ENCODE peak calls at places on chromosomes 12 and 14, in eight cellular contexts. L, Y, G, H, O, B, N and A are unnamed samples. For H3K27me3, the result is how much of the 10 kb centered on the place peaks cover.

GRCh38 chr12:52053570-52054209 is 2.4 kb downstream of the NR4A1 start:
- DNase-seq in L (no peak), Y (no peak), G (no peak), H (no peak), O (no peak), B (no peak), N (no peak), A (no peak)

GRCh38 chr12:26252946-26253345 is 57.6 kb downstream of the SSPN start:
- DNase-seq in L (no peak), Y (no peak), G (no peak), H (no peak), O (no peak), B (no peak), N (no peak), A (no peak)

GRCh38 chr12:117235261-117235660 is 45.0 kb upstream of the FBXO21 start:
- DNase-seq in L (no peak), Y (no peak), G (no peak), H (no peak), O (no peak), B (no peak), N (no peak), A (no peak)

GRCh38 chr14:34692898-34693227 is 21.5 kb downstream of the CFL2 start:
- DNase-seq in L (no peak), Y (no peak), G (no peak), H (no peak), O (no peak), B (no peak), N (no peak), A (no peak)

GRCh38 chr12:8692573-8692972 is 5.2 kb upstream of the RIMKLB start:
- DNase-seq in L (no peak), Y (no peak), G (no peak), H (no peak), O (peak), B (no peak), N (no peak), A (no peak)

GRCh38 chr12:24661657-24662096 is 287.2 kb downstream of the BCAT1 start:
- DNase-seq in L (no peak), Y (peak), G (peak), H (no peak), O (peak), B (peak), N (no peak), A (peak)

GRCh38 chr12:116026346-116026745 is 251.1 kb downstream of the MED13L start:
- DNase-seq in L (no peak), Y (no peak), G (no peak), H (no peak), O (no peak), B (no peak), N (no peak), A (no peak)

GRCh38 chr12:7916936-7917335 is 19.1 kb downstream of the SLC2A3 start:
- DNase-seq in L (no peak), Y (no peak), G (no peak), H (no peak), O (no peak), B (no peak), N (no peak), A (no peak)

GRCh38 chr12:58420496-58420895 is 479.1 kb downstream of the ATP23 start:
- DNase-seq in L (no peak), Y (no peak), G (no peak), H (no peak), O (no peak), B (no peak), N (no peak), A (no peak)

GRCh38 chr14:29077916-29078315 is 311.3 kb downstream of the FOXG1 start:
- DNase-seq in L (no peak), Y (no peak), G (no peak), H (no peak), O (no peak), B (no peak), N (no peak), A (no peak)

GRCh38 chr12:76636141-76636692 is 76.6 kb upstream of the OSBPL8 start:
- DNase-seq in L (no peak), Y (no peak), G (no peak), H (no peak), O (no peak), B (no peak), N (no peak), A (no peak)

GRCh38 chr12:95870897-95871296 is 12.1 kb downstream of the SNRPF start:
- DNase-seq in L (no peak), Y (no peak), G (no peak), H (no peak), O (no peak), B (no peak), N (no peak), A (no peak)

GRCh38 chr14:72615511-72616121 is 278.3 kb downstream of the DPF3 start:
- DNase-seq in L (no peak), Y (no peak), G (no peak), H (no peak), O (no peak), B (no peak), N (no peak), A (no peak)

GRCh38 chr12:115849262-115849943 is 428.1 kb downstream of the MED13L start:
- DNase-seq in L (no peak), Y (no peak), G (no peak), H (no peak), O (no peak), B (no peak), N (no peak), A (no peak)

GRCh38 chr14:22559041-22559440 is 30.0 kb downstream of the DAD1 start:
- DNase-seq in L (no peak), Y (no peak), G (no peak), H (no peak), O (no peak), B (no peak), N (no peak), A (no peak)

GRCh38 chr14:53537421-53538315 is 384.5 kb upstream of the DDHD1 start:
- DNase-seq in L (no peak), Y (no peak), G (no peak), H (no peak), O (no peak), B (peak), N (no peak), A (no peak)

DNA sequence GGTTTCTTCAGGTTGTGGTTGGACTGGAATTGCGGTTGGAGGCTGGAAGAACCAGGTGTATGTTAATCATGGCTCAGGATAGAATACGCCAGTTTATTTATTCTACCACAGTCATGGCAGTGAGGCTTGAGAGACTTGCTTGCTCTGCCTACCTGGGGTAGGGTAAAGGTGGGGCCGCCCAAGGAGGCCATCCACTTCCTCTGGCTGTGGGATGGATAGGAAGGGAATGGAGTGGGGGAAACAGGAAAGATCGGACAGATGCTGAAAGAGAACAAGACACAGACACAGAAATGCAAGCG is 8.1 kb downstream of the SHMT2 start:
- DNase-seq in L (no peak), Y (no peak), G (no peak), H (no peak), O (no peak), B (no peak), N (no peak), A (no peak)
- H3K27me3 ChIP-seq in L (under half), Y (under half), G (under half), H (under half), O (under half), B (under half), N (half or more), A (under half)

DNA sequence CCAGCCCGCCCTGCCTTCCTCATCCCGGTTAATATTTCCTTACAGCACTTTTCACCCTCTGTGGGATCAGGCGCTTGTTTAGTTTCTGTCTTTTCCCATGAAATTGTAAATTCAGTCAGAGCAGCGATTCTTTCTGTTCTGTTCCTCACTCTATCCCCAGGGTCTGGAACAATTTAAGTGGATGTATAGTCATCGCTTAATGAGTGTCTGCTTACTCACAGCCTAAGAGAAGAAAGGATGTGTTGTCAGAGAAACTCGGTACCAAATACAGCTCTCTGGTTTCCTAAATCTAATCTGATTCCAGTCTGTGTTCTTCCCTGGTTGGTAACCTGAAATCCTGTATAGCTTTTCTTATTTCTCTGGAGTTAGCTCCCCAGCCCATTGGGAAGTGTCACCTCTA is 44.9 kb downstream of the FOS start:
- DNase-seq in L (no peak), Y (no peak), G (no peak), H (no peak), O (no peak), B (no peak), N (no peak), A (no peak)
- H3K27ac ChIP-seq in L (no peak), Y (no peak), G (no peak), H (no peak), O (no peak), B (no peak), N (no peak), A (no peak)

GRCh38 chr12:120394483-120395367 is 25.8 kb upstream of the MSI1 start:
- DNase-seq in L (no peak), Y (no peak), G (no peak), H (no peak), O (no peak), B (no peak), N (no peak), A (no peak)

GRCh38 chr12:120388711-120389431 is 19.9 kb upstream of the MSI1 start:
- DNase-seq in L (no peak), Y (no peak), G (no peak), H (no peak), O (no peak), B (no peak), N (no peak), A (no peak)

GRCh38 chr12:120390540-120391120 is 21.7 kb upstream of the MSI1 start:
- DNase-seq in L (no peak), Y (no peak), G (no peak), H (no peak), O (no peak), B (no peak), N (no peak), A (no peak)
- H3K27me3 ChIP-seq in L (under half), Y (under half), G (under half), H (under half), O (under half), B (half or more), N (half or more), A (under half)

DNA sequence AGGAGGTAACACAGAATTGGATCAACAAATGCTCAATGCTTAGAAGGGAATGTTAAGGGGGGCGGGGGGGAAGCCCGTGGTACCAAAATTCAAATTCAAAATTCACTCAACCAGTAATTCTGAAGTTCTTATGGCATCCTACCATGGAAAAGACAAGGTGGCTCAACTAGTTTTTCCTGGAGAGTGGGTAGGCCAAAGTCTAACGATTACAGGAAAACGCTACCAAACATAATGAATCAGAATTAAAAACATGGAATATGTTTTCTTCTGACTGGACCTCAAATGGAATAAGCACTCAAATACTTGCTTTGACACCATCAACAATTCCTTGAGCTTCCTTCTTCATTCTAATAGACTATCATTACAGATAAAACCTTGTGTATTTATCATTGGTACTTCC is 2.3 kb downstream of the NACA start:
- DNase-seq in L (no peak), Y (no peak), G (no peak), H (no peak), O (no peak), B (no peak), N (no peak), A (no peak)
- H3K27ac ChIP-seq in L (no peak), Y (no peak), G (peak), H (peak), O (no peak), B (no peak), N (peak), A (peak)